ENCODE peak calls at places on chromosomes 13 and 19, in six cellular contexts. W is NCI-H2081 treated with DMSO at 0.1 percent for 48 hours, T is bronchial epithelial cell, J is SHP77, R is NB4, Y is EH. M is an unnamed sample.
A peak's percentile ranks its signal among the peaks of the same experiment; 100 is the strongest.

GRCh38 chr13:53398051-53398450 is 369.4 kb downstream of the OLFM4 start:
- DNase-seq in W (no peak), T (no peak), J (no peak), R (no peak), Y (no peak), M (no peak)

GRCh38 chr13:26502826-26503225 is 54.7 kb upstream of the WASF3 start:
- DNase-seq in W (no peak), T (peak; percentile 17), J (no peak), R (no peak), Y (peak; percentile 58), M (no peak)

GRCh38 chr13:93794197-93794885 is 567.7 kb downstream of the GPC6 start:
- DNase-seq in W (no peak), T (no peak), J (no peak), R (no peak), Y (no peak), M (no peak)

GRCh38 chr19:1807695-1808394 is 4.2 kb downstream of the ATP8B3 start:
- DNase-seq in W (no peak), T (no peak), J (no peak), R (no peak), Y (no peak), M (no peak)

GRCh38 chr19:35845215-35846037 is 6.9 kb downstream of the NPHS1 start:
- DNase-seq in W (no peak), T (peak; percentile 9), J (peak; percentile 44), R (no peak), Y (no peak), M (no peak)

GRCh38 chr13:93238711-93239110 is 12.1 kb downstream of the GPC6 start:
- DNase-seq in W (no peak), T (no peak), J (no peak), R (no peak), Y (no peak), M (no peak)

GRCh38 chr19:36514012-36514612 is 14.0 kb downstream of the ZNF260 start:
- DNase-seq in W (no peak), T (no peak), J (no peak), R (no peak), Y (peak; percentile 3), M (no peak)

GRCh38 chr13:30681489-30682242 is 53.7 kb upstream of the ALOX5AP start:
- DNase-seq in W (no peak), T (no peak), J (no peak), R (peak; percentile 35), Y (peak; percentile 67), M (no peak)

GRCh38 chr13:51550151-51550550 is 34.1 kb upstream of the WDFY2 start:
- DNase-seq in W (no peak), T (no peak), J (no peak), R (peak; percentile 68), Y (no peak), M (no peak)

GRCh38 chr19:53272044-53272443 is 4.5 kb upstream of the VN1R4 start:
- DNase-seq in W (no peak), T (no peak), J (no peak), R (no peak), Y (no peak), M (no peak)

GRCh38 chr13:46469064-46469463 is 82.0 kb upstream of the RUBCNL start:
- DNase-seq in W (no peak), T (no peak), J (no peak), R (no peak), Y (peak; percentile 93), M (no peak)

GRCh38 chr19:14146789-14147216 is 10.4 kb upstream of the ASF1B start:
- DNase-seq in W (no peak), T (peak; percentile 53), J (no peak), R (peak; percentile 80), Y (peak; percentile 91), M (peak; percentile 71)

GRCh38 chr19:8259922-8260247 is 48.3 kb downstream of the CD320 start:
- DNase-seq in W (no peak), T (no peak), J (no peak), R (no peak), Y (no peak), M (no peak)

GRCh38 chr19:8466018-8466417 is 21.2 kb downstream of the HNRNPM start:
- DNase-seq in W (no peak), T (no peak), J (no peak), R (no peak), Y (peak; percentile 34), M (no peak)

GRCh38 chr13:90336507-90336906 is 1011.0 kb upstream of the MIR17HG start:
- DNase-seq in W (no peak), T (peak; percentile 40), J (no peak), R (no peak), Y (no peak), M (no peak)

GRCh38 chr13:29125934-29126424 is 305.8 kb downstream of the MTUS2 start:
- DNase-seq in W (no peak), T (no peak), J (no peak), R (peak; percentile 33), Y (no peak), M (no peak)

GRCh38 chr19:21677696-21678418 is 89.5 kb downstream of the ZNF100 start:
- DNase-seq in W (no peak), T (no peak), J (no peak), R (no peak), Y (no peak), M (no peak)

GRCh38 chr19:33064778-33065550 is at the start of gene RHPN2:
- DNase-seq in W (no peak), T (no peak), J (no peak), R (peak; percentile 77), Y (peak; percentile 82), M (peak; percentile 60)

GRCh38 chr13:109447667-109448066 is 338.7 kb downstream of the IRS2 start:
- DNase-seq in W (no peak), T (no peak), J (no peak), R (no peak), Y (peak; percentile 4), M (no peak)